ENCODE peak calls at places on chromosome 19, in six cellular contexts. One of them, this sample, is unnamed.

GRCh38 chr19:33000510-33000909 is 28.5 kb downstream of the FAAP24 start:
- DNase-seq in stomach: no peak
- DNase-seq in transverse colon: no peak
- DNase-seq in breast epithelium: no peak
- DNase-seq in SK-N-SH: no peak
- DNase-seq in spleen: no peak
- DNase-seq in this sample: no peak

GRCh38 chr19:38932425-38933179 is 1.9 kb downstream of the MRPS12 start:
- DNase-seq in stomach: no peak
- DNase-seq in transverse colon: no peak
- DNase-seq in breast epithelium: no peak
- DNase-seq in SK-N-SH: no peak
- DNase-seq in spleen: no peak
- DNase-seq in this sample: no peak

GRCh38 chr19:54201172-54201701 is 579 bp downstream of the RPS9 start:
- DNase-seq in stomach: no peak
- DNase-seq in transverse colon: no peak
- DNase-seq in breast epithelium: no peak
- DNase-seq in SK-N-SH: no peak
- DNase-seq in spleen: peak
- DNase-seq in this sample: no peak

GRCh38 chr19:2145831-2146241 is 5.5 kb downstream of the AP3D1 start:
- DNase-seq in stomach: no peak
- DNase-seq in transverse colon: no peak
- DNase-seq in breast epithelium: no peak
- DNase-seq in SK-N-SH: no peak
- DNase-seq in spleen: no peak
- DNase-seq in this sample: no peak

GRCh38 chr19:21084343-21084742 is 2.3 kb downstream of the ZNF714 start:
- DNase-seq in stomach: no peak
- DNase-seq in transverse colon: no peak
- DNase-seq in breast epithelium: no peak
- DNase-seq in SK-N-SH: no peak
- DNase-seq in spleen: no peak
- DNase-seq in this sample: no peak

GRCh38 chr19:2236285-2237050 is at the start of the genes PLEKHJ1 and SF3A2:
- DNase-seq in stomach: peak
- DNase-seq in transverse colon: peak
- DNase-seq in breast epithelium: peak
- DNase-seq in SK-N-SH: peak
- DNase-seq in spleen: peak
- DNase-seq in this sample: peak

GRCh38 chr19:35483089-35483488 is 7.2 kb downstream of the KRTDAP start:
- DNase-seq in stomach: no peak
- DNase-seq in transverse colon: no peak
- DNase-seq in breast epithelium: no peak
- DNase-seq in SK-N-SH: no peak
- DNase-seq in spleen: peak
- DNase-seq in this sample: no peak

GRCh38 chr19:46863818-46864629 is 3.2 kb downstream of the ARHGAP35 start:
- DNase-seq in stomach: peak
- DNase-seq in transverse colon: no peak
- DNase-seq in breast epithelium: peak
- DNase-seq in SK-N-SH: peak
- DNase-seq in spleen: no peak
- DNase-seq in this sample: no peak

GRCh38 chr19:10718205-10719196 is 622 bp downstream of the DNM2 start:
- DNase-seq in stomach: peak
- DNase-seq in transverse colon: peak
- DNase-seq in breast epithelium: no peak
- DNase-seq in SK-N-SH: peak
- DNase-seq in spleen: peak
- DNase-seq in this sample: no peak

GRCh38 chr19:15251749-15252397 is 19.6 kb upstream of the EPHX3 start:
- DNase-seq in stomach: peak
- DNase-seq in transverse colon: peak
- DNase-seq in breast epithelium: no peak
- DNase-seq in SK-N-SH: peak
- DNase-seq in spleen: no peak
- DNase-seq in this sample: no peak

GRCh38 chr19:37959665-37960114 is 52.7 kb downstream of the SIPA1L3 start:
- DNase-seq in stomach: no peak
- DNase-seq in transverse colon: no peak
- DNase-seq in breast epithelium: no peak
- DNase-seq in SK-N-SH: no peak
- DNase-seq in spleen: no peak
- DNase-seq in this sample: no peak

GRCh38 chr19:39030854-39031367 is 1.4 kb downstream of the FBXO27 start:
- DNase-seq in stomach: no peak
- DNase-seq in transverse colon: no peak
- DNase-seq in breast epithelium: no peak
- DNase-seq in SK-N-SH: no peak
- DNase-seq in spleen: no peak
- DNase-seq in this sample: no peak

GRCh38 chr19:52138614-52139290 is 986 bp downstream of the ZNF616 start:
- DNase-seq in stomach: no peak
- DNase-seq in transverse colon: peak
- DNase-seq in breast epithelium: no peak
- DNase-seq in SK-N-SH: peak
- DNase-seq in spleen: peak
- DNase-seq in this sample: no peak

GRCh38 chr19:53961523-53962345 is 1.0 kb upstream of the CACNG8 start:
- DNase-seq in stomach: no peak
- DNase-seq in transverse colon: no peak
- DNase-seq in breast epithelium: no peak
- DNase-seq in SK-N-SH: peak
- DNase-seq in spleen: no peak
- DNase-seq in this sample: no peak

GRCh38 chr19:42271861-42272534 is 2.9 kb downstream of the CIC start:
- DNase-seq in stomach: no peak
- DNase-seq in transverse colon: no peak
- DNase-seq in breast epithelium: no peak
- DNase-seq in SK-N-SH: no peak
- DNase-seq in spleen: peak
- DNase-seq in this sample: no peak

GRCh38 chr19:38856813-38857212 is 7.0 kb upstream of the HNRNPL start:
- DNase-seq in stomach: no peak
- DNase-seq in transverse colon: no peak
- DNase-seq in breast epithelium: no peak
- DNase-seq in SK-N-SH: no peak
- DNase-seq in spleen: no peak
- DNase-seq in this sample: no peak

GRCh38 chr19:55585658-55586339 is 5.2 kb upstream of the ZNF579 start:
- DNase-seq in stomach: peak
- DNase-seq in transverse colon: peak
- DNase-seq in breast epithelium: no peak
- DNase-seq in SK-N-SH: peak
- DNase-seq in spleen: peak
- DNase-seq in this sample: no peak

GRCh38 chr19:49453757-49454248 is 778 bp downstream of the ALDH16A1 start:
- DNase-seq in stomach: no peak
- DNase-seq in transverse colon: no peak
- DNase-seq in breast epithelium: no peak
- DNase-seq in SK-N-SH: no peak
- DNase-seq in spleen: no peak
- DNase-seq in this sample: no peak

GRCh38 chr19:48147597-48148175 is 22.5 kb downstream of the LIG1 start:
- DNase-seq in stomach: no peak
- DNase-seq in transverse colon: no peak
- DNase-seq in breast epithelium: no peak
- DNase-seq in SK-N-SH: no peak
- DNase-seq in spleen: no peak
- DNase-seq in this sample: no peak

GRCh38 chr19:45496349-45496953 is 396 bp downstream of the RTN2 start:
- DNase-seq in stomach: no peak
- DNase-seq in transverse colon: no peak
- DNase-seq in breast epithelium: no peak
- DNase-seq in SK-N-SH: peak
- DNase-seq in spleen: peak
- DNase-seq in this sample: no peak

GRCh38 chr19:46761418-46761831 is 15.2 kb upstream of the STRN4 start:
- DNase-seq in stomach: no peak
- DNase-seq in transverse colon: no peak
- DNase-seq in breast epithelium: no peak
- DNase-seq in SK-N-SH: no peak
- DNase-seq in spleen: no peak
- DNase-seq in this sample: no peak

GRCh38 chr19:55156202-55157063 is 1.1 kb downstream of the TNNI3 start:
- DNase-seq in stomach: peak
- DNase-seq in transverse colon: peak
- DNase-seq in breast epithelium: no peak
- DNase-seq in SK-N-SH: peak
- DNase-seq in spleen: no peak
- DNase-seq in this sample: no peak

GRCh38 chr19:54302252-54302651 is 10.7 kb downstream of the LILRA5 start:
- DNase-seq in stomach: no peak
- DNase-seq in transverse colon: no peak
- DNase-seq in breast epithelium: peak
- DNase-seq in SK-N-SH: no peak
- DNase-seq in spleen: no peak
- DNase-seq in this sample: no peak

GRCh38 chr19:703651-704446 is 4.9 kb upstream of the PALM start:
- DNase-seq in stomach: peak
- DNase-seq in transverse colon: peak
- DNase-seq in breast epithelium: peak
- DNase-seq in SK-N-SH: peak
- DNase-seq in spleen: peak
- DNase-seq in this sample: no peak
- TF ChIP-seq POLR2AphosphoS5 in stomach: peak
- TF ChIP-seq POLR2AphosphoS5 in transverse colon: no peak
- TF ChIP-seq POLR2AphosphoS5 in breast epithelium: no peak
- TF ChIP-seq POLR2AphosphoS5 in SK-N-SH: no peak
- TF ChIP-seq POLR2AphosphoS5 in spleen: peak
- TF ChIP-seq POLR2AphosphoS5 in this sample: no peak

GRCh38 chr19:30049844-30050667 is 108.0 kb downstream of the URI1 start:
- DNase-seq in stomach: no peak
- DNase-seq in transverse colon: no peak
- DNase-seq in breast epithelium: no peak
- DNase-seq in SK-N-SH: peak
- DNase-seq in spleen: no peak
- DNase-seq in this sample: no peak
- TF ChIP-seq POLR2AphosphoS5 in stomach: no peak
- TF ChIP-seq POLR2AphosphoS5 in transverse colon: no peak
- TF ChIP-seq POLR2AphosphoS5 in breast epithelium: no peak
- TF ChIP-seq POLR2AphosphoS5 in SK-N-SH: no peak
- TF ChIP-seq POLR2AphosphoS5 in spleen: no peak
- TF ChIP-seq POLR2AphosphoS5 in this sample: no peak

DNA sequence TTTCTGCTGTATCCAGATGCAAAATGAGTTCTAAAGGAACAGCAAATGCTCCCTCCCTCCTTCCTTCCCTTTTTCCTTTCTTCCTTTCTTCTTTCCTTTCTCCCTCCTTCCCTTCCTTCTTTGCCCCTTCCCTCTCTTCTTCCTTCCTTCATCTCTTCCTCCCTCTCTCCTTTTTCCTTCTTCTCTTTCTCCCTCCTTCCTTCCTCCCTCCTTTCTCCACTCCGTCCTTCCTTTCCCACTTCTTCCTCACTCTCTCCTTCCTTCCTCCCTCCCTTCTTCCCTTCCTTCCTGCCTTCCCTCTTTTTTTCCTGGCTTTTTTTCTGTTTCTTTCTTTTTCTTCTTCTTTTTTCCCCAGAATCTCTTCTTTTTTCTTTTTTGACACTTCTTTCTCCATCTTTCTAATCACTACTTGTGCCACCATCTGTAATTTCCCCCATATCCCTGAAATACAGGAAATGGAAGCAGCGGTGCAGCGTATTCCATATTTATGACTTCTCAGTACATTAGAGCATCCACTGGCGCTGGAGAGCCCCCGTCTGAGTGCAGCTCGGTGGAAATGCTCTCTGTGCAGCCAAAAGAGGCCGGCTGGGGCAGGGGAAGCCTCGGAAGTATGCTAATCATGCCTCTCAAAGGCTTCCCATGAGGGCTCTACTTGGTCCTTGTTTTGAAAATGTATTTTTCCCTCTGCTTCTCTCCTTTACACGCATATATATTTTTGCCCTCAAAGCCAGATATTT is 275.6 kb downstream of the TSHZ3 start:
- DNase-seq in stomach: no peak
- DNase-seq in transverse colon: no peak
- DNase-seq in breast epithelium: no peak
- DNase-seq in SK-N-SH: no peak
- DNase-seq in spleen: no peak
- DNase-seq in this sample: no peak
- TF ChIP-seq POLR2AphosphoS5 in stomach: no peak
- TF ChIP-seq POLR2AphosphoS5 in transverse colon: no peak
- TF ChIP-seq POLR2AphosphoS5 in breast epithelium: no peak
- TF ChIP-seq POLR2AphosphoS5 in SK-N-SH: no peak
- TF ChIP-seq POLR2AphosphoS5 in spleen: no peak
- TF ChIP-seq POLR2AphosphoS5 in this sample: no peak

DNA sequence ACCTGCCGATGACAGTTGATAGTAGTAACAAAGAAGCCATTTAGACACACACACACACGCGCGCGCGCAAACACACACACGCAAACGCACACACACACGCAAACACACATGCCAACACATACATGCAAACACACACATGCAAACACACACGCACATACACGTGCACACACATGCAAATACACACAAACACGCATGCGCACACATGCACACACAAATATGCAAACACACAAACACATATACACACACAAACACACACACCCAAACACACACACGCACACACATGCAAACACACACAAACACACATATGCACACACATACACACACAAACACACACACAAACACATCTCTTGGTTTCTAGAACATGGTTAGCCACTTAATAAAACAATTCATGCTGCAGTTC is 50.1 kb downstream of the ZNF557 start:
- DNase-seq in stomach: no peak
- DNase-seq in transverse colon: no peak
- DNase-seq in breast epithelium: no peak
- DNase-seq in SK-N-SH: no peak
- DNase-seq in spleen: no peak
- DNase-seq in this sample: no peak
- TF ChIP-seq POLR2AphosphoS5 in stomach: no peak
- TF ChIP-seq POLR2AphosphoS5 in transverse colon: no peak
- TF ChIP-seq POLR2AphosphoS5 in breast epithelium: no peak
- TF ChIP-seq POLR2AphosphoS5 in SK-N-SH: no peak
- TF ChIP-seq POLR2AphosphoS5 in spleen: no peak
- TF ChIP-seq POLR2AphosphoS5 in this sample: no peak

This sample was measured in vagina.